ENCODE peak calls at places on chromosomes 3 and 15, in four cellular contexts. T is ELR; R is astrocyte of the spinal cord; B is stimulated activated CD4-positive, alpha-beta T cell treated with anti-CD3 and anti-CD28 coated beads, Interleukin-1b, Interleukin-23, amount 100 ng/mL, for 24 hours. Y is an unnamed sample.

GRCh38 chr3:193782280-193782654 is 189.3 kb downstream of the OPA1 start:
- DNase-seq in R (peak), T (peak), B (no peak), Y (no peak)

GRCh38 chr3:43034200-43034599 is 55.1 kb downstream of the GASK1A start:
- DNase-seq in T (no peak), B (no peak), R (no peak), Y (no peak)

GRCh38 chr3:39150803-39151631 is 2.4 kb downstream of the CSRNP1 start:
- DNase-seq in T (peak), B (no peak), R (peak), Y (no peak)

GRCh38 chr15:35491999-35492398 is 54.0 kb downstream of the DPH6 start:
- DNase-seq in T (no peak), B (no peak), R (no peak), Y (no peak)

GRCh38 chr3:14143271-14143605 is 18.4 kb downstream of the TMEM43 start:
- DNase-seq in T (peak), R (no peak), B (no peak), Y (no peak)

GRCh38 chr15:34621675-34622074 is 38.2 kb upstream of the GOLGA8B start:
- DNase-seq in R (peak), T (peak), B (no peak), Y (no peak)

GRCh38 chr3:59559721-59560514 is 510.1 kb upstream of the CFAP20DC start:
- DNase-seq in T (peak), R (peak), B (no peak), Y (no peak)

GRCh38 chr3:125967156-125967555 is 1.8 kb upstream of the ROPN1B start:
- DNase-seq in R (no peak), B (no peak), T (no peak), Y (no peak)

GRCh38 chr15:29838352-29839010 is 16.2 kb upstream of the TJP1 start:
- DNase-seq in T (no peak), R (no peak), B (no peak), Y (no peak)

GRCh38 chr15:52800852-52801747 is 11.0 kb upstream of the ONECUT1 start:
- DNase-seq in B (no peak), R (no peak), T (no peak), Y (no peak)

GRCh38 chr3:155743616-155744015 is 1.3 kb downstream of the PLCH1 start:
- DNase-seq in R (no peak), B (no peak), T (no peak), Y (no peak)

GRCh38 chr15:100879046-100879445 is 585 bp upstream of the ALDH1A3 start:
- DNase-seq in T (peak), R (no peak), B (no peak), Y (no peak)

GRCh38 chr3:145882416-145882815 is 278.6 kb downstream of the PLOD2 start:
- DNase-seq in T (peak), R (peak), B (no peak), Y (no peak)

GRCh38 chr3:53715815-53716483 is 130.3 kb downstream of the CHDH start:
- DNase-seq in B (no peak), R (no peak), T (peak), Y (no peak)

GRCh38 chr3:21634112-21634511 is 116.9 kb downstream of the ZNF385D start:
- DNase-seq in R (no peak), B (no peak), T (no peak), Y (no peak)

GRCh38 chr3:143063018-143063417 is 56.6 kb upstream of the CHST2 start:
- DNase-seq in T (peak), R (no peak), B (no peak), Y (no peak)

Y was measured in SK-N-MC.